ENCODE peak calls at places on chromosomes 7 and 10, in six cellular contexts. X, Z, Y, Q, L and W are unnamed samples.

GRCh38 chr10:75610187-75610586 is 178.8 kb downstream of the LRMDA start:
- DNase-seq in Z (no peak), X (no peak), Q (no peak), Y (no peak), L (no peak), W (no peak)

GRCh38 chr7:55127622-55128081 is 108.8 kb downstream of the EGFR start:
- DNase-seq in Q (no peak), L (no peak), Z (no peak), X (no peak), Y (no peak), W (no peak)

GRCh38 chr10:46518028-46518725 is 38.3 kb downstream of the GPRIN2 start:
- DNase-seq in Z (no peak), L (no peak), Q (no peak), Y (no peak), X (no peak), W (no peak)

GRCh38 chr10:125107166-125107949 is 53.0 kb downstream of the CTBP2 start:
- DNase-seq in X (no peak), Q (no peak), Y (no peak), Z (no peak), L (no peak), W (no peak)

GRCh38 chr7:45967591-45968157 is 46.6 kb upstream of the IGFBP3 start:
- DNase-seq in Z (no peak), L (no peak), X (no peak), Y (no peak), Q (no peak), W (no peak)

GRCh38 chr10:93138113-93138870 is 64.6 kb downstream of the CYP26A1 start:
- DNase-seq in Y (no peak), X (no peak), L (no peak), Z (no peak), Q (peak), W (no peak)

GRCh38 chr10:52517017-52517416 is 202.9 kb downstream of the DKK1 start:
- DNase-seq in Z (peak), X (no peak), Y (no peak), Q (peak), L (no peak), W (no peak)

GRCh38 chr10:90945496-90946070 is 24.7 kb upstream of the ANKRD1 start:
- DNase-seq in L (no peak), X (no peak), Q (peak), Y (no peak), Z (no peak), W (no peak)

GRCh38 chr10:6185039-6185716 is 17.6 kb upstream of the PFKFB3 start:
- DNase-seq in Y (no peak), Z (peak), Q (no peak), L (no peak), X (no peak), W (no peak)